ENCODE peak calls at places on chromosomes 5 and 9, in six cellular contexts. R, W, U, B, Z and Y are unnamed samples.

GRCh38 chr5:170484459-170484831 is 19.4 kb upstream of the KCNIP1 start:
- DNase-seq in W (no peak), Z (no peak), R (no peak), B (no peak), U (no peak), Y (no peak)

GRCh38 chr5:55633574-55634203 is 78.4 kb downstream of the SLC38A9 start:
- DNase-seq in B (peak; percentile 72), Z (peak; percentile 68), R (peak; percentile 73), W (no peak), U (no peak), Y (no peak)

GRCh38 chr5:35202319-35203111 is 27.8 kb downstream of the PRLR start:
- DNase-seq in R (peak; percentile 45), B (peak; percentile 77), Z (peak; percentile 58), W (peak; percentile 83), U (peak; percentile 55), Y (peak; percentile 56)

GRCh38 chr5:73674669-73675004 is 48.6 kb downstream of the ARHGEF28 start:
- DNase-seq in B (peak; percentile 23), Z (no peak), R (no peak), U (no peak), W (no peak), Y (no peak)

GRCh38 chr9:135085830-135086546 is 1.5 kb upstream of the OLFM1 start:
- DNase-seq in U (peak; percentile 70), B (peak; percentile 75), W (peak; percentile 78), R (peak; percentile 79), Z (peak; percentile 66), Y (peak; percentile 79)

GRCh38 chr9:133099726-133100517 is 21.1 kb downstream of the RALGDS start:
- DNase-seq in B (no peak), R (no peak), W (no peak), U (no peak), Z (no peak), Y (no peak)

GRCh38 chr9:23308114-23308513 is 517.9 kb downstream of the ELAVL2 start:
- DNase-seq in U (no peak), R (no peak), B (no peak), Z (no peak), W (no peak), Y (no peak)

GRCh38 chr9:136093995-136094881 is 851 bp downstream of the NACC2 start:
- DNase-seq in W (peak; percentile 49), B (peak; percentile 67), R (peak; percentile 84), U (peak; percentile 72), Z (peak; percentile 75), Y (peak; percentile 75)

GRCh38 chr5:118701796-118702195 is 286.6 kb downstream of the DTWD2 start:
- DNase-seq in R (no peak), W (no peak), U (no peak), B (no peak), Z (no peak), Y (no peak)

GRCh38 chr9:96603305-96604004 is 16.2 kb downstream of the CDC14B start:
- DNase-seq in Z (peak; percentile 41), R (no peak), U (no peak), W (no peak), B (no peak), Y (no peak)

GRCh38 chr5:80894083-80894482 is 66.1 kb upstream of the RASGRF2 start:
- DNase-seq in B (no peak), U (no peak), W (no peak), Z (no peak), R (no peak), Y (no peak)